ENCODE peak calls at places on chromosomes 1 and 21, in four cellular contexts. One of them, this sample, is unnamed.

GRCh38 chr1:183098349-183098748 is 75.1 kb downstream of the LAMC1 start:
- DNase-seq in stimulated activated CD8-positive, alpha-beta memory T cell treated with anti-CD3 and anti-CD28 coated beads, Interleukin-7, amount 100 ng/mL, for 24 hours: no peak
- DNase-seq in heart right ventricle: no peak
- DNase-seq in A172: no peak
- DNase-seq in this sample: no peak

GRCh38 chr1:224114787-224115175 is 870 bp downstream of the FBXO28 start:
- DNase-seq in stimulated activated CD8-positive, alpha-beta memory T cell treated with anti-CD3 and anti-CD28 coated beads, Interleukin-7, amount 100 ng/mL, for 24 hours: no peak
- DNase-seq in A172: peak; percentile 21
- DNase-seq in heart right ventricle: no peak
- DNase-seq in this sample: no peak

GRCh38 chr1:247269075-247269580 is 13.3 kb downstream of the VN1R5 start:
- DNase-seq in A172: no peak
- DNase-seq in stimulated activated CD8-positive, alpha-beta memory T cell treated with anti-CD3 and anti-CD28 coated beads, Interleukin-7, amount 100 ng/mL, for 24 hours: no peak
- DNase-seq in heart right ventricle: no peak
- DNase-seq in this sample: no peak

GRCh38 chr1:199182151-199182843 is 543.5 kb downstream of the PTPRC start:
- DNase-seq in heart right ventricle: no peak
- DNase-seq in stimulated activated CD8-positive, alpha-beta memory T cell treated with anti-CD3 and anti-CD28 coated beads, Interleukin-7, amount 100 ng/mL, for 24 hours: no peak
- DNase-seq in A172: no peak
- DNase-seq in this sample: no peak

GRCh38 chr1:36101546-36101945 is 12.9 kb downstream of the ADPRS start:
- DNase-seq in stimulated activated CD8-positive, alpha-beta memory T cell treated with anti-CD3 and anti-CD28 coated beads, Interleukin-7, amount 100 ng/mL, for 24 hours: no peak
- DNase-seq in A172: no peak
- DNase-seq in heart right ventricle: no peak
- DNase-seq in this sample: peak; percentile 22

GRCh38 chr21:17688912-17689874 is 76.5 kb upstream of the BTG3 start:
- DNase-seq in heart right ventricle: peak; percentile 44
- DNase-seq in stimulated activated CD8-positive, alpha-beta memory T cell treated with anti-CD3 and anti-CD28 coated beads, Interleukin-7, amount 100 ng/mL, for 24 hours: peak; percentile 18
- DNase-seq in A172: peak; percentile 68
- DNase-seq in this sample: peak; percentile 64

GRCh38 chr21:38289697-38290096 is 32.9 kb downstream of the KCNJ15 start:
- DNase-seq in stimulated activated CD8-positive, alpha-beta memory T cell treated with anti-CD3 and anti-CD28 coated beads, Interleukin-7, amount 100 ng/mL, for 24 hours: no peak
- DNase-seq in heart right ventricle: no peak
- DNase-seq in A172: peak; percentile 96
- DNase-seq in this sample: no peak

GRCh38 chr1:210898473-210898872 is 235.5 kb downstream of the KCNH1 start:
- DNase-seq in heart right ventricle: no peak
- DNase-seq in stimulated activated CD8-positive, alpha-beta memory T cell treated with anti-CD3 and anti-CD28 coated beads, Interleukin-7, amount 100 ng/mL, for 24 hours: no peak
- DNase-seq in A172: no peak
- DNase-seq in this sample: no peak

GRCh38 chr1:161498646-161499045 is 6.6 kb upstream of the FCGR2A start:
- DNase-seq in A172: no peak
- DNase-seq in heart right ventricle: no peak
- DNase-seq in stimulated activated CD8-positive, alpha-beta memory T cell treated with anti-CD3 and anti-CD28 coated beads, Interleukin-7, amount 100 ng/mL, for 24 hours: no peak
- DNase-seq in this sample: no peak

GRCh38 chr1:38991638-38992449 is 768 bp downstream of the AKIRIN1 start:
- DNase-seq in A172: no peak
- DNase-seq in heart right ventricle: peak; percentile 28
- DNase-seq in stimulated activated CD8-positive, alpha-beta memory T cell treated with anti-CD3 and anti-CD28 coated beads, Interleukin-7, amount 100 ng/mL, for 24 hours: no peak
- DNase-seq in this sample: peak; percentile 71

GRCh38 chr1:91777630-91778300 is 108.2 kb downstream of the TGFBR3 start:
- DNase-seq in A172: no peak
- DNase-seq in heart right ventricle: no peak
- DNase-seq in stimulated activated CD8-positive, alpha-beta memory T cell treated with anti-CD3 and anti-CD28 coated beads, Interleukin-7, amount 100 ng/mL, for 24 hours: no peak
- DNase-seq in this sample: no peak

GRCh38 chr1:111275780-111276433 is 14.7 kb upstream of the CHIA start:
- DNase-seq in heart right ventricle: no peak
- DNase-seq in stimulated activated CD8-positive, alpha-beta memory T cell treated with anti-CD3 and anti-CD28 coated beads, Interleukin-7, amount 100 ng/mL, for 24 hours: no peak
- DNase-seq in A172: no peak
- DNase-seq in this sample: no peak

GRCh38 chr1:77048615-77049005 is 170.6 kb downstream of the PIGK start:
- DNase-seq in A172: no peak
- DNase-seq in heart right ventricle: no peak
- DNase-seq in stimulated activated CD8-positive, alpha-beta memory T cell treated with anti-CD3 and anti-CD28 coated beads, Interleukin-7, amount 100 ng/mL, for 24 hours: no peak
- DNase-seq in this sample: no peak

GRCh38 chr1:204869097-204869496 is 1.6 kb upstream of the NFASC start:
- DNase-seq in stimulated activated CD8-positive, alpha-beta memory T cell treated with anti-CD3 and anti-CD28 coated beads, Interleukin-7, amount 100 ng/mL, for 24 hours: no peak
- DNase-seq in A172: no peak
- DNase-seq in heart right ventricle: no peak
- DNase-seq in this sample: no peak